ENCODE peak calls at places on chromosome 11, in five cellular contexts. P is skeletal muscle cell; Y is naive thymus-derived CD4-positive, alpha-beta T cell; D is T follicular helper cell; E is NCI-H510A. S is an unnamed sample.

GRCh38 chr11:95092549-95093324 is 3.1 kb downstream of the ENDOD1 start:
- DNase-seq in P (peak), E (no peak), Y (no peak), D (no peak), S (no peak)

GRCh38 chr11:60830478-60831142 is 11.3 kb upstream of the CCDC86 start:
- DNase-seq in Y (no peak), P (no peak), D (no peak), E (no peak), S (no peak)

GRCh38 chr11:17542249-17542648 is 2.0 kb downstream of the USH1C start:
- DNase-seq in D (no peak), E (no peak), P (no peak), Y (no peak), S (no peak)

GRCh38 chr11:75597636-75598035 is 35.6 kb downstream of the SERPINH1 start:
- DNase-seq in E (peak), P (no peak), Y (no peak), D (no peak), S (no peak)

GRCh38 chr11:27972432-27973170 is 135.4 kb downstream of the KIF18A start:
- DNase-seq in P (no peak), D (no peak), Y (no peak), E (no peak), S (no peak)

GRCh38 chr11:86760577-86760976 is 39.8 kb upstream of the PRSS23 start:
- DNase-seq in E (no peak), Y (no peak), P (no peak), D (no peak), S (no peak)

GRCh38 chr11:123302751-123303195 is 107.7 kb upstream of the CLMP start:
- DNase-seq in E (no peak), P (peak), Y (no peak), D (no peak), S (no peak)

GRCh38 chr11:69382131-69383128 is 88.5 kb downstream of the MYEOV start:
- DNase-seq in Y (no peak), E (no peak), P (no peak), D (no peak), S (no peak)

GRCh38 chr11:62879554-62879953 is 1.1 kb upstream of the SLC3A2 start:
- DNase-seq in Y (no peak), D (no peak), E (no peak), P (no peak), S (no peak)

GRCh38 chr11:118003021-118003423 is 16.8 kb downstream of the IL10RA start:
- DNase-seq in D (no peak), Y (no peak), E (no peak), P (no peak), S (peak)

GRCh38 chr11:103633037-103633788 is 403.2 kb upstream of the DDI1 start:
- DNase-seq in E (no peak), Y (no peak), P (no peak), D (no peak), S (no peak)

GRCh38 chr11:126060651-126061220 is 1.9 kb downstream of the CDON start:
- DNase-seq in E (no peak), D (no peak), Y (no peak), P (no peak), S (no peak)

GRCh38 chr11:57325735-57326048 is 940 bp upstream of the TNKS1BP1 start:
- DNase-seq in E (no peak), Y (no peak), P (no peak), D (no peak), S (no peak)

GRCh38 chr11:33828604-33829429 is 54.5 kb upstream of the FBXO3 start:
- DNase-seq in P (no peak), Y (no peak), E (no peak), D (no peak), S (no peak)

GRCh38 chr11:83813296-83813695 is 527.1 kb upstream of the CCDC90B start:
- DNase-seq in E (no peak), D (no peak), Y (no peak), P (no peak), S (no peak)

GRCh38 chr11:128473631-128474030 is 113.7 kb downstream of the ETS1 start:
- DNase-seq in Y (no peak), D (no peak), E (peak), P (no peak), S (no peak)

GRCh38 chr11:107778839-107779517 is 67.1 kb upstream of the SLN start:
- DNase-seq in D (no peak), Y (no peak), P (no peak), E (no peak), S (no peak)

GRCh38 chr11:123235687-123236261 is 40.7 kb upstream of the CLMP start:
- DNase-seq in Y (no peak), E (no peak), P (peak), D (no peak), S (no peak)

GRCh38 chr11:120517390-120518315 is 6.1 kb downstream of the GRIK4 start:
- DNase-seq in D (no peak), E (no peak), Y (no peak), P (no peak), S (no peak)

GRCh38 chr11:11027271-11027670 is 169.4 kb upstream of the ZBED5 start:
- DNase-seq in E (no peak), D (no peak), P (peak), Y (no peak), S (no peak)

GRCh38 chr11:65498042-65498726 is 661 bp upstream of the MALAT1 start:
- DNase-seq in Y (peak), P (no peak), E (no peak), D (peak), S (peak)

GRCh38 chr11:47220401-47220821 is 5.6 kb downstream of the DDB2 start:
- DNase-seq in P (peak), D (no peak), Y (no peak), E (no peak), S (no peak)

GRCh38 chr11:130122141-130122575 is 37.4 kb upstream of the ST14 start:
- DNase-seq in E (no peak), Y (no peak), D (no peak), P (no peak), S (no peak)

GRCh38 chr11:102393272-102393730 is 46.3 kb downstream of the BIRC2 start:
- DNase-seq in Y (no peak), E (no peak), D (no peak), P (no peak), S (no peak)

GRCh38 chr11:3723014-3723708 is 52.0 kb upstream of the CHRNA10 start:
- DNase-seq in E (no peak), P (peak), Y (no peak), D (no peak), S (no peak)

GRCh38 chr11:64356498-64357411 is 2.2 kb upstream of the RPS6KA4 start:
- DNase-seq in E (no peak), Y (no peak), P (no peak), D (no peak), S (peak)

GRCh38 chr11:92050305-92050704 is 174.3 kb upstream of the FAT3 start:
- DNase-seq in Y (no peak), D (no peak), P (no peak), E (no peak), S (no peak)

GRCh38 chr11:85281550-85281949 is 345.6 kb downstream of the DLG2 start:
- DNase-seq in D (no peak), P (no peak), Y (no peak), E (no peak), S (no peak)

GRCh38 chr11:118353084-118353710 is 6.2 kb upstream of the UBE4A start:
- DNase-seq in E (no peak), Y (no peak), P (no peak), D (no peak), S (no peak)

GRCh38 chr11:73288873-73289707 is 17.0 kb downstream of the P2RY6 start:
- DNase-seq in D (peak), P (no peak), Y (peak), E (peak), S (peak)

GRCh38 chr11:6725386-6725896 is 42.3 kb upstream of the MRPL17 start:
- DNase-seq in D (no peak), Y (no peak), P (no peak), E (no peak), S (no peak)

GRCh38 chr11:76759517-76759916 is 23.6 kb upstream of the TSKU start:
- DNase-seq in E (no peak), P (no peak), D (no peak), Y (no peak), S (no peak)

GRCh38 chr11:7578276-7578955 is 64.6 kb downstream of the PPFIBP2 start:
- DNase-seq in D (no peak), P (no peak), E (no peak), Y (no peak), S (no peak)

GRCh38 chr11:12871788-12872321 is 137.3 kb upstream of the RASSF10 start:
- DNase-seq in D (no peak), E (no peak), P (no peak), Y (no peak), S (no peak)

GRCh38 chr11:61489833-61490585 is 18.5 kb upstream of the LRRC10B start:
- DNase-seq in Y (no peak), D (no peak), E (peak), P (no peak), S (no peak)

GRCh38 chr11:118530683-118531596 is at the start of gene TMEM25:
- DNase-seq in E (peak), P (no peak), Y (peak), D (peak), S (peak)

S was measured in DND-41.